ENCODE peak calls at places on chromosomes 13 and 19, in six cellular contexts. One of them, this sample, is unnamed.

GRCh38 chr13:105817498-105817897 is 718.0 kb downstream of the EFNB2 start:
- DNase-seq in pancreas: no peak
- DNase-seq in neuronal stem cell: no peak
- DNase-seq in caudate nucleus: no peak
- DNase-seq in brain microvascular endothelial cell: no peak
- DNase-seq in CD4-positive, alpha-beta T cell: no peak
- DNase-seq in this sample: no peak

GRCh38 chr13:24183741-24184182 is 23.2 kb downstream of the SPATA13 start:
- DNase-seq in pancreas: peak; percentile 75
- DNase-seq in neuronal stem cell: no peak
- DNase-seq in caudate nucleus: no peak
- DNase-seq in brain microvascular endothelial cell: no peak
- DNase-seq in CD4-positive, alpha-beta T cell: no peak
- DNase-seq in this sample: no peak

GRCh38 chr19:14333101-14333871 is 48.0 kb upstream of the ADGRE5 start:
- DNase-seq in pancreas: no peak
- DNase-seq in neuronal stem cell: no peak
- DNase-seq in caudate nucleus: no peak
- DNase-seq in brain microvascular endothelial cell: no peak
- DNase-seq in CD4-positive, alpha-beta T cell: no peak
- DNase-seq in this sample: no peak

GRCh38 chr13:88926890-88927502 is 1255.8 kb downstream of the SLITRK5 start:
- DNase-seq in pancreas: peak; percentile 45
- DNase-seq in neuronal stem cell: no peak
- DNase-seq in caudate nucleus: no peak
- DNase-seq in brain microvascular endothelial cell: no peak
- DNase-seq in CD4-positive, alpha-beta T cell: no peak
- DNase-seq in this sample: no peak

GRCh38 chr13:111792956-111793355 is 274.0 kb upstream of the SOX1 start:
- DNase-seq in pancreas: no peak
- DNase-seq in neuronal stem cell: no peak
- DNase-seq in caudate nucleus: no peak
- DNase-seq in brain microvascular endothelial cell: no peak
- DNase-seq in CD4-positive, alpha-beta T cell: no peak
- DNase-seq in this sample: no peak

GRCh38 chr13:38766799-38767198 is 79.9 kb downstream of the FREM2 start:
- DNase-seq in pancreas: no peak
- DNase-seq in neuronal stem cell: no peak
- DNase-seq in caudate nucleus: no peak
- DNase-seq in brain microvascular endothelial cell: no peak
- DNase-seq in CD4-positive, alpha-beta T cell: no peak
- DNase-seq in this sample: no peak

GRCh38 chr13:43905435-43906031 is 25.8 kb downstream of the LACC1 start:
- DNase-seq in pancreas: no peak
- DNase-seq in neuronal stem cell: peak; percentile 54
- DNase-seq in caudate nucleus: no peak
- DNase-seq in brain microvascular endothelial cell: peak; percentile 60
- DNase-seq in CD4-positive, alpha-beta T cell: peak; percentile 13
- DNase-seq in this sample: peak; percentile 53

GRCh38 chr19:28943651-28944050 is 269.3 kb downstream of the UQCRFS1 start:
- DNase-seq in pancreas: no peak
- DNase-seq in neuronal stem cell: no peak
- DNase-seq in caudate nucleus: no peak
- DNase-seq in brain microvascular endothelial cell: no peak
- DNase-seq in CD4-positive, alpha-beta T cell: no peak
- DNase-seq in this sample: no peak

GRCh38 chr13:25175431-25175830 is 3.3 kb upstream of the AMER2 start:
- DNase-seq in pancreas: no peak
- DNase-seq in neuronal stem cell: no peak
- DNase-seq in caudate nucleus: no peak
- DNase-seq in brain microvascular endothelial cell: no peak
- DNase-seq in CD4-positive, alpha-beta T cell: no peak
- DNase-seq in this sample: no peak

GRCh38 chr13:44857736-44858135 is 131.5 kb downstream of the NUFIP1 start:
- DNase-seq in pancreas: no peak
- DNase-seq in neuronal stem cell: no peak
- DNase-seq in caudate nucleus: no peak
- DNase-seq in brain microvascular endothelial cell: no peak
- DNase-seq in CD4-positive, alpha-beta T cell: no peak
- DNase-seq in this sample: no peak

GRCh38 chr19:5186293-5187050 is 154.1 kb downstream of the PTPRS start:
- DNase-seq in pancreas: no peak
- DNase-seq in neuronal stem cell: no peak
- DNase-seq in caudate nucleus: no peak
- DNase-seq in brain microvascular endothelial cell: peak; percentile 14
- DNase-seq in CD4-positive, alpha-beta T cell: no peak
- DNase-seq in this sample: no peak

GRCh38 chr19:16033721-16034120 is 42.6 kb upstream of the TPM4 start:
- DNase-seq in pancreas: no peak
- DNase-seq in neuronal stem cell: no peak
- DNase-seq in caudate nucleus: no peak
- DNase-seq in brain microvascular endothelial cell: no peak
- DNase-seq in CD4-positive, alpha-beta T cell: no peak
- DNase-seq in this sample: no peak

GRCh38 chr13:59677430-59677829 is 486.3 kb downstream of the DIAPH3 start:
- DNase-seq in pancreas: no peak
- DNase-seq in neuronal stem cell: no peak
- DNase-seq in caudate nucleus: no peak
- DNase-seq in brain microvascular endothelial cell: no peak
- DNase-seq in CD4-positive, alpha-beta T cell: no peak
- DNase-seq in this sample: no peak

GRCh38 chr19:49549045-49549444 is 21.2 kb downstream of the RCN3 start:
- DNase-seq in pancreas: no peak
- DNase-seq in neuronal stem cell: no peak
- DNase-seq in caudate nucleus: no peak
- DNase-seq in brain microvascular endothelial cell: no peak
- DNase-seq in CD4-positive, alpha-beta T cell: no peak
- DNase-seq in this sample: no peak

GRCh38 chr19:47039239-47039874 is 9.1 kb downstream of the TMEM160 start:
- DNase-seq in pancreas: no peak
- DNase-seq in neuronal stem cell: no peak
- DNase-seq in caudate nucleus: no peak
- DNase-seq in brain microvascular endothelial cell: no peak
- DNase-seq in CD4-positive, alpha-beta T cell: no peak
- DNase-seq in this sample: no peak

GRCh38 chr13:24203726-24204295 is 43.3 kb downstream of the SPATA13 start:
- DNase-seq in pancreas: no peak
- DNase-seq in neuronal stem cell: no peak
- DNase-seq in caudate nucleus: no peak
- DNase-seq in brain microvascular endothelial cell: no peak
- DNase-seq in CD4-positive, alpha-beta T cell: no peak
- DNase-seq in this sample: peak; percentile 82

GRCh38 chr13:38262211-38262610 is 87.4 kb upstream of the UFM1 start:
- DNase-seq in pancreas: no peak
- DNase-seq in neuronal stem cell: no peak
- DNase-seq in caudate nucleus: no peak
- DNase-seq in brain microvascular endothelial cell: peak; percentile 47
- DNase-seq in CD4-positive, alpha-beta T cell: no peak
- DNase-seq in this sample: no peak

GRCh38 chr13:24039621-24040475 is 120.7 kb upstream of the SPATA13 start:
- DNase-seq in pancreas: no peak
- DNase-seq in neuronal stem cell: no peak
- DNase-seq in caudate nucleus: no peak
- DNase-seq in brain microvascular endothelial cell: no peak
- DNase-seq in CD4-positive, alpha-beta T cell: no peak
- DNase-seq in this sample: no peak

GRCh38 chr19:5086725-5087439 is 118.0 kb downstream of the KDM4B start:
- DNase-seq in pancreas: no peak
- DNase-seq in neuronal stem cell: no peak
- DNase-seq in caudate nucleus: no peak
- DNase-seq in brain microvascular endothelial cell: no peak
- DNase-seq in CD4-positive, alpha-beta T cell: no peak
- DNase-seq in this sample: no peak

GRCh38 chr13:80313668-80314278 is 27.2 kb downstream of the SPRY2 start:
- DNase-seq in pancreas: no peak
- DNase-seq in neuronal stem cell: no peak
- DNase-seq in caudate nucleus: no peak
- DNase-seq in brain microvascular endothelial cell: no peak
- DNase-seq in CD4-positive, alpha-beta T cell: no peak
- DNase-seq in this sample: no peak
- H3K27ac ChIP-seq in pancreas: no peak overlapping the region
- H3K27ac ChIP-seq in neuronal stem cell: no peak overlapping the region
- H3K27ac ChIP-seq in caudate nucleus: no peak overlapping the region
- H3K27ac ChIP-seq in brain microvascular endothelial cell: no peak overlapping the region
- H3K27ac ChIP-seq in CD4-positive, alpha-beta T cell: no peak overlapping the region
- H3K27ac ChIP-seq in this sample: no peak overlapping the region

GRCh38 chr19:38015216-38015615 is 108.2 kb downstream of the SIPA1L3 start:
- DNase-seq in pancreas: no peak
- DNase-seq in neuronal stem cell: no peak
- DNase-seq in caudate nucleus: no peak
- DNase-seq in brain microvascular endothelial cell: no peak
- DNase-seq in CD4-positive, alpha-beta T cell: no peak
- DNase-seq in this sample: no peak

GRCh38 chr19:38017504-38018150 is 110.6 kb downstream of the SIPA1L3 start:
- DNase-seq in pancreas: no peak
- DNase-seq in neuronal stem cell: no peak
- DNase-seq in caudate nucleus: no peak
- DNase-seq in brain microvascular endothelial cell: no peak
- DNase-seq in CD4-positive, alpha-beta T cell: no peak
- DNase-seq in this sample: no peak

GRCh38 chr19:38013913-38014575 is 107.0 kb downstream of the SIPA1L3 start:
- DNase-seq in pancreas: no peak
- DNase-seq in neuronal stem cell: no peak
- DNase-seq in caudate nucleus: no peak
- DNase-seq in brain microvascular endothelial cell: no peak
- DNase-seq in CD4-positive, alpha-beta T cell: no peak
- DNase-seq in this sample: no peak

GRCh38 chr19:38012944-38013343 is 105.9 kb downstream of the SIPA1L3 start:
- DNase-seq in pancreas: no peak
- DNase-seq in neuronal stem cell: no peak
- DNase-seq in caudate nucleus: no peak
- DNase-seq in brain microvascular endothelial cell: no peak
- DNase-seq in CD4-positive, alpha-beta T cell: no peak
- DNase-seq in this sample: no peak

GRCh38 chr19:38015771-38016170 is 108.8 kb downstream of the SIPA1L3 start:
- DNase-seq in pancreas: no peak
- DNase-seq in neuronal stem cell: no peak
- DNase-seq in caudate nucleus: no peak
- DNase-seq in brain microvascular endothelial cell: no peak
- DNase-seq in CD4-positive, alpha-beta T cell: no peak
- DNase-seq in this sample: no peak
- H3K27ac ChIP-seq in pancreas: no peak overlapping the region
- H3K27ac ChIP-seq in neuronal stem cell: no peak overlapping the region
- H3K27ac ChIP-seq in caudate nucleus: no peak overlapping the region
- H3K27ac ChIP-seq in brain microvascular endothelial cell: no peak overlapping the region
- H3K27ac ChIP-seq in CD4-positive, alpha-beta T cell: no peak overlapping the region
- H3K27ac ChIP-seq in this sample: no peak overlapping the region

GRCh38 chr13:113533441-113533840 is 42.9 kb upstream of the DCUN1D2 start:
- DNase-seq in pancreas: no peak
- DNase-seq in neuronal stem cell: no peak
- DNase-seq in caudate nucleus: no peak
- DNase-seq in brain microvascular endothelial cell: no peak
- DNase-seq in CD4-positive, alpha-beta T cell: no peak
- DNase-seq in this sample: no peak

GRCh38 chr13:113535381-113535781 is 44.9 kb upstream of the DCUN1D2 start:
- DNase-seq in pancreas: no peak
- DNase-seq in neuronal stem cell: no peak
- DNase-seq in caudate nucleus: no peak
- DNase-seq in brain microvascular endothelial cell: no peak
- DNase-seq in CD4-positive, alpha-beta T cell: no peak
- DNase-seq in this sample: no peak

GRCh38 chr13:113531041-113531873 is 40.7 kb upstream of the DCUN1D2 start:
- DNase-seq in pancreas: no peak
- DNase-seq in neuronal stem cell: no peak
- DNase-seq in caudate nucleus: no peak
- DNase-seq in brain microvascular endothelial cell: no peak
- DNase-seq in CD4-positive, alpha-beta T cell: no peak
- DNase-seq in this sample: no peak

GRCh38 chr13:113534236-113534860 is 43.8 kb upstream of the DCUN1D2 start:
- DNase-seq in pancreas: no peak
- DNase-seq in neuronal stem cell: no peak
- DNase-seq in caudate nucleus: no peak
- DNase-seq in brain microvascular endothelial cell: no peak
- DNase-seq in CD4-positive, alpha-beta T cell: no peak
- DNase-seq in this sample: no peak

DNA sequence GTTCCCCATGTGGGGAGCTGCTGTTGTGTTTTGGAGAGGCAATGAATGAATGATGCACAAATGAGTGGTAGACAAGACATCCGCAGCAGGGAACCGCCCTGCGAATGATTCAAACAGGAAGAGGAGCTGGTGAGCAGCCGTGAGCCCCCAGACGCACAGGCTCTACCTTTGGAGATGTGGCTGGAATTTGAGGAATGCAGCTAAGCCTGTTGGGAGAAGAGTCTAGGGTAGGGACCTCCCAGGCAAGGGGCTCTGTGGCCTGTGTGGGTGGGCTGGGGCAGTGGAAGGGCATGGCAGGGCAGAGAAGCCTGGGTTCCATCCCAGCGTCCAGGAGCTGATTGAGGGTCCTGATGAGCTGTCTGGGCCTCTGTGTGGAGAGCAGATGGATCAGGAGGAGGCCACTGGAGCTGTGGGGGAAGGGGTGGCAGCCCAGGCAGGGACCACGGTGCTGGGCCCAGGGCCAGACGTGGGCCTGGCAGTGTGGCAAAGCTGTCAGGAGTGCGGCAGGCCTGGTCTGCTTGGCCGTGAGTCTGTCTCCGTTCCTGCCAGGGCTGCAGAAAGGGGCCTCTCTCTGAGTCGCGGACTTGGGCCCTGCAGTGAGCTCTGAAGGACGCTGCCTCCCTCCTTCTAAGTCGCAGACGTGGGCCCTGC is 41.8 kb upstream of the DCUN1D2 start:
- DNase-seq in pancreas: no peak
- DNase-seq in neuronal stem cell: peak; percentile 63
- DNase-seq in caudate nucleus: peak; percentile 43
- DNase-seq in brain microvascular endothelial cell: no peak
- DNase-seq in CD4-positive, alpha-beta T cell: no peak
- DNase-seq in this sample: no peak
- H3K27ac ChIP-seq in pancreas: no peak overlapping the region
- H3K27ac ChIP-seq in neuronal stem cell: peak overlapping the region; percentile 46
- H3K27ac ChIP-seq in caudate nucleus: no peak overlapping the region
- H3K27ac ChIP-seq in brain microvascular endothelial cell: no peak overlapping the region
- H3K27ac ChIP-seq in CD4-positive, alpha-beta T cell: no peak overlapping the region
- H3K27ac ChIP-seq in this sample: no peak overlapping the region

DNA sequence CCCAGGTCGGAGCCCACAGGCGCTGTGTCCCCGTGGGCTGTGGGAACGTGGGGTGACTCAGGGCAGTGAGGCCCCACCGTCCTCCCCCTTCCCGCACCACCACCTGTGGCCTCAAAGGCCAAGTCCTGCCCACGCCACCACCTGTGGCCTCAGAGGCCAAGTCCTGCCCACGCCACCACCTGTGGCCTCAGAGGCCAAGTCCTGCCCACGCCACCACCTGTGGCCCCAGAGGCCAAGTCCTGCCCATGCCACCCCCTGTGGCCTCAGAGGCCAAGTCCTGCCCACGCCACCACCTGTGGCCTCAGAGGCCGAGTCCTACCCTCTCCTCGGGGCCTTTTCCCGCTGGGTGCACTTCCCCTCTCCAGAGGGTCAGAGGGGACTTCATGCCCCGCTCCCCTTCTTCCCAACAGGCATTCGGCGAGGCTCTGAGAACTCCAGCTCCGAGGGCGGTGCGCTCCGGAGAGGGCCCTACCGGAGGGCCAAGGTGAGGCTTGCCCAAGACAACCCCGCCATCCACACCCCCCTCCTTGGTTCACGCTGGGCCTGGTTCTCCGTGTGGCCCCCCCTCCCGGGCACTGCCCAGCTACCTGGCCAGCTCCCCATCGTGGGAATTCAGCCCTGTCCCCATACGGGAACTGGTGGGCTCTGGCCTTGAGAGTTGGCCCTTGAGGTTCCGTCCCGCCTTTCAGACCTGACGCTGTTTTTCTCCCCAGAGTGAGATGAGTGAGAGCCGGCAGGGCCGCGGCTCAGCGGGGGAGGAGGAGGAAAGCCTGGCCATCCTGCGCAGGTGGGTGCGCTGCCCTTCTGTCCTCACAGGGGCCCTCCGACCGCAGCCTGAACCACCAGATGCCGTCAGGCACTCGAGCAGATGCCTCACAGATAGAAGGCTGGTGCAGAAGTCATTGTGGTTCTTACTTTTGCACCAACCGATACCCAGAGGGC is 27.4 kb upstream of the F7 start:
- DNase-seq in pancreas: peak; percentile 53
- DNase-seq in neuronal stem cell: no peak
- DNase-seq in caudate nucleus: no peak
- DNase-seq in brain microvascular endothelial cell: no peak
- DNase-seq in CD4-positive, alpha-beta T cell: no peak
- DNase-seq in this sample: no peak
- H3K27ac ChIP-seq in pancreas: no peak overlapping the region
- H3K27ac ChIP-seq in neuronal stem cell: no peak overlapping the region
- H3K27ac ChIP-seq in caudate nucleus: peak overlapping the region; percentile 75
- H3K27ac ChIP-seq in brain microvascular endothelial cell: no peak overlapping the region
- H3K27ac ChIP-seq in CD4-positive, alpha-beta T cell: no peak overlapping the region
- H3K27ac ChIP-seq in this sample: no peak overlapping the region